ENCODE peak calls at places on chromosomes 6 and 20, in five cellular contexts. Q is fibroblast of lung, Y is left ventricle myocardium inferior, E is astrocyte of the spinal cord, Z is brain microvascular endothelial cell. L is an unnamed sample.

GRCh38 chr20:19453781-19454310 is 241.4 kb downstream of the SLC24A3 start:
- DNase-seq in Q (no peak), Y (no peak), E (no peak), Z (no peak), L (no peak)

GRCh38 chr6:109393882-109394281 is 11.6 kb upstream of the CD164 start:
- DNase-seq in Q (no peak), Y (no peak), E (no peak), Z (peak), L (no peak)

GRCh38 chr20:49928411-49929141 is 7.6 kb upstream of the RNF114 start:
- DNase-seq in Q (peak), Y (peak), E (peak), Z (peak), L (peak)

GRCh38 chr20:10665027-10665561 is 8.7 kb downstream of the JAG1 start:
- DNase-seq in Q (no peak), Y (no peak), E (no peak), Z (no peak), L (no peak)

GRCh38 chr6:87391334-87391733 is 16.4 kb upstream of the CFAP206 start:
- DNase-seq in Q (peak), Y (no peak), E (peak), Z (peak), L (peak)

GRCh38 chr6:132072831-132073230 is 121.7 kb upstream of the CCN2 start:
- DNase-seq in Q (no peak), Y (no peak), E (no peak), Z (no peak), L (no peak)

GRCh38 chr6:5525209-5525608 is 263.9 kb downstream of the FARS2 start:
- DNase-seq in Q (peak), Y (no peak), E (no peak), Z (peak), L (peak)

GRCh38 chr20:21048841-21049273 is 57.3 kb downstream of the LINC00237 start:
- DNase-seq in Q (no peak), Y (peak), E (no peak), Z (no peak), L (peak)

GRCh38 chr6:110158479-110158878 is 21.0 kb downstream of the WASF1 start:
- DNase-seq in Q (no peak), Y (no peak), E (no peak), Z (no peak), L (no peak)

GRCh38 chr6:138486249-138487121 is 12.8 kb downstream of the NHSL1 start:
- DNase-seq in Q (no peak), Y (no peak), E (no peak), Z (no peak), L (no peak)

GRCh38 chr6:132684267-132684666 is 25.3 kb upstream of the TAAR1 start:
- DNase-seq in Q (no peak), Y (no peak), E (no peak), Z (no peak), L (no peak)

GRCh38 chr6:137049095-137049494 is 4.3 kb upstream of the IL20RA start:
- DNase-seq in Q (no peak), Y (no peak), E (no peak), Z (no peak), L (no peak)

GRCh38 chr20:8777866-8778265 is 291.0 kb upstream of the PLCB4 start:
- DNase-seq in Q (no peak), Y (no peak), E (no peak), Z (peak), L (no peak)

GRCh38 chr20:21981607-21982344 is 276.3 kb downstream of the PAX1 start:
- DNase-seq in Q (peak), Y (no peak), E (peak), Z (peak), L (no peak)

GRCh38 chr6:1525364-1526038 is 84.2 kb upstream of the FOXC1 start:
- DNase-seq in Q (no peak), Y (no peak), E (no peak), Z (no peak), L (no peak)

GRCh38 chr20:20206788-20207187 is 154.5 kb downstream of the CFAP61 start:
- DNase-seq in Q (no peak), Y (no peak), E (no peak), Z (no peak), L (no peak)

GRCh38 chr6:22108199-22108598 is 188.6 kb downstream of the PRL start:
- DNase-seq in Q (peak), Y (peak), E (peak), Z (peak), L (no peak)

GRCh38 chr6:15048367-15048766 is 197.5 kb upstream of the JARID2 start:
- DNase-seq in Q (no peak), Y (no peak), E (no peak), Z (no peak), L (no peak)

GRCh38 chr6:91376686-91377085 is 789.8 kb upstream of the MAP3K7 start:
- DNase-seq in Q (no peak), Y (no peak), E (no peak), Z (no peak), L (no peak)

GRCh38 chr20:8856668-8857067 is 212.2 kb upstream of the PLCB4 start:
- DNase-seq in Q (no peak), Y (no peak), E (no peak), Z (no peak), L (no peak)

GRCh38 chr6:80439721-80440488 is 333.4 kb downstream of the BCKDHB start:
- DNase-seq in Q (no peak), Y (no peak), E (no peak), Z (no peak), L (no peak)

GRCh38 chr6:2509746-2510145 is 241.0 kb downstream of the MYLK4 start:
- DNase-seq in Q (peak), Y (no peak), E (no peak), Z (no peak), L (no peak)

GRCh38 chr6:24743265-24743943 is 24.4 kb upstream of the C6orf62 start:
- DNase-seq in Q (peak), Y (no peak), E (peak), Z (peak), L (peak)

GRCh38 chr6:25966707-25967106 is 4.1 kb downstream of the TRIM38 start:
- DNase-seq in Q (no peak), Y (no peak), E (no peak), Z (no peak), L (no peak)

GRCh38 chr6:72861935-72862432 is 240.1 kb downstream of the KCNQ5 start:
- DNase-seq in Q (peak), Y (no peak), E (peak), Z (peak), L (peak)

GRCh38 chr6:128569737-128570438 is 49.5 kb upstream of the PTPRK start:
- DNase-seq in Q (peak), Y (no peak), E (peak), Z (peak), L (peak)

DNA sequence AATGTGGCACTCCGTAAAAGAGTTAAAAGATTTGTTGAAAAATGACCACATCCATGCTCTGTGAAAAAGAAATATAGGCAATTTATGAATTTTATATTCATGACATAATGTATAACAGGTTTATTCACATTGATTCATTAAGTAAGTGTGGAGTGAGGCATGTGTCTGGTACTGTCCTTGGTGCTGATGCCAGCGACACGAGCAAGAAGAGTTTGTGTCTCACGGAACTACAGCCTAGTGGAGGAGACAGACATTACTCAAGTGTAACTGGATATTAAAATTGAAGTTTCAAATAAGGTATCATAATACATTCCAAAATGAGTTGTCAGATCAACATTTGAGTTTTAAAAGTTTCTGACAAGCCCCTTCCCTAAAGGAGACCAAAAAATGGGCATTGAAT is 158.2 kb upstream of the PRND start:
- DNase-seq in Q (peak), Y (no peak), E (peak), Z (peak), L (peak)
- TF ChIP-seq CTCF in Q (peak), Y (no peak), E (peak), Z (peak), L (peak)

GRCh38 chr6:13846841-13847240 is 32.5 kb upstream of the MCUR1 start:
- DNase-seq in Q (no peak), Y (no peak), E (no peak), Z (no peak), L (no peak)
- TF ChIP-seq CTCF in Q (no peak), Y (no peak), E (peak), Z (peak), L (no peak)

DNA sequence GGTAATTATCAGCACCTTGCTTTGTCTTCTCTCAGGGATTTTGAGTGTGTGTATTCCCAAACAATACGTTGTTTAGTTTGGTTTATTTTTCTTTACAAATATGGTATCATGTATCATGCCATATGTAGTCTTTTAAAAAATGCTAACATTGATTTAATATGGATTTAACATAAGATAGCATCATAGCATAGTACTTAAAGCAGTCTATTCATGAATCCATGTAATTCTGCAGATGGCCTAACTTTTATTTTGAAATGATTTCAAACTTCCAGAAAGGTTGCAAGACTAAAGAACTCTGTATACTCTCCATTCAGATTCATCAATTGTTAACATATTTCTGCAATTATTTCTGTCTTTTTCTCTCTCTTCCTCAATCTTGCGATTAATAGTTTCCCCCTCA is 7.9 kb downstream of the ZDHHC14 start:
- DNase-seq in Q (no peak), Y (no peak), E (no peak), Z (no peak), L (no peak)
- TF ChIP-seq CTCF in Q (no peak), Y (no peak), E (no peak), Z (no peak), L (no peak)

DNA sequence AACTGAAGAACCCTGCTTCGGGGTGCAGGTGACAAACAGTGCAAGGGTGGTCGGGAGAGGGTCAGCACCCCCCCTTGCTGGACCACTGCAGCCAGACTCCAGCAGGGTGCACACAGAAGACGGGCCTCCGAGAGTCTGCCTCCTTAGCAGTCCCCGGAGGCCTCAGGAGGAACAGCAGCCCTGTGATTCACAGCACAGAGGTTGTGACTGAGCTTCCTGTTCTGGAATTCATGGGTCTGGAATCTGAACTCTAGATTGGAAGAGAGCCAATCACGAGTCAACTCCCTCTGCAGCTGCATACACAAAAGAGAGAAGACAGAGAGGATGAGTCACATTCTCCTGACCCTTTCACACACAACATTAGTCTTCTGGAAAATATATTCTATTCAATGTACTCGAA is 249.0 kb upstream of the OPRM1 start:
- DNase-seq in Q (peak), Y (no peak), E (peak), Z (peak), L (peak)
- TF ChIP-seq CTCF in Q (peak), Y (no peak), E (peak), Z (peak), L (peak)

DNA sequence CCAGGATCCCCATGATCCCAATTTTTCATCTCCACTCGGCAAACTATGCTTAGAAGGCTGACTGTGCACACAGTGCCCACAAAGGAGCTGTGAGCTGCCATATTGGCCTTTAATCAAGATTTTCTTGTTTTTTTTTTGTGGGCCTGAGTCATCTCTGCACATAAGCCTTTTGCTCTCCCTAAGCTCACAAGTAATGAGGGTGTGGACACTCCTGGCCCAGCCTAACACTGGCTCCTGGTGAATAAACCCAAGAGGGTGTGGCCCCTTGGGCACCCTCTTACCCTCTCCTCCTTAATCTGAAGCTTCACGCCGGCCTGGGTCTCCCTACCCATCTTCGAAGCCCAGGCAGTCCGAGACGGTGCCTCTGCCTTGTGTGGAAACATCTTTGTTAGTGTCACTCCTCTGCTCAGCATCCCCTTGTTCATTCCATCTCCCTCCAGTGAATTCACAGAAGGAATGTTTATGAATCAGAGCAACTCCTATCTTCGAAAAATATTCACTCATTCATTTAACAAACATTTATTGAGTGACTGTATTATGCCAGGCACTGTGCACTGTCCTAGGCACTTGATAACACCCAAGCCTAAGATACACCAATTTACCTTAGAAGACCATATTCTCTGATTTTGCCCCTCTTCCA is 22.2 kb upstream of the MRPS10 start:
- DNase-seq in Q (peak), Y (no peak), E (peak), Z (no peak), L (peak)
- TF ChIP-seq CTCF in Q (no peak), Y (no peak), E (no peak), Z (no peak), L (no peak)